ENCODE peak calls at places on chromosome 4, in nine cellular contexts. E, N, X, T, C, B, D, L and J are unnamed samples.

GRCh38 chr4:13872145-13872544 is 244.6 kb upstream of the BOD1L1 start:
- DNase-seq in X (no peak), D (no peak), N (no peak), T (no peak), L (no peak), E (no peak), C (no peak), B (no peak), J (no peak)

GRCh38 chr4:2742081-2742822 is 13.9 kb downstream of the TNIP2 start:
- DNase-seq in E (no peak), C (peak; percentile 54), N (no peak), D (no peak), B (peak; percentile 45), L (no peak), X (no peak), T (no peak), J (no peak)

GRCh38 chr4:163139048-163139447 is 27.6 kb downstream of the NAF1 start:
- DNase-seq in D (no peak), B (no peak), C (no peak), E (no peak), T (no peak), L (no peak), N (no peak), X (no peak), J (no peak)

GRCh38 chr4:6191448-6192130 is 8.8 kb downstream of the JAKMIP1 start:
- DNase-seq in E (no peak), D (no peak), N (no peak), L (no peak), T (no peak), X (no peak), C (no peak), B (no peak), J (peak; percentile 7)

GRCh38 chr4:161555689-161556660 is 607.8 kb downstream of the FSTL5 start:
- DNase-seq in E (no peak), X (no peak), T (no peak), C (no peak), B (no peak), D (no peak), L (no peak), N (no peak), J (no peak)

GRCh38 chr4:108356209-108356535 is 187.4 kb upstream of the LEF1 start:
- DNase-seq in N (no peak), X (no peak), L (no peak), B (no peak), E (no peak), C (no peak), D (no peak), T (no peak), J (no peak)

GRCh38 chr4:17577660-17578481 is 873 bp downstream of the LAP3 start:
- DNase-seq in X (no peak), T (peak; percentile 63), C (no peak), E (peak; percentile 34), B (peak; percentile 15), L (peak; percentile 78), N (peak; percentile 43), D (no peak), J (peak; percentile 75)

GRCh38 chr4:3324093-3324815 is 31.4 kb downstream of the RGS12 start:
- DNase-seq in B (no peak), E (no peak), N (no peak), L (no peak), T (no peak), D (no peak), C (no peak), X (no peak), J (no peak)

GRCh38 chr4:89482926-89483595 is 175.5 kb upstream of the GPRIN3 start:
- DNase-seq in X (no peak), E (no peak), B (no peak), T (no peak), D (no peak), C (no peak), L (no peak), N (no peak), J (no peak)

GRCh38 chr4:100805547-100805946 is 287.7 kb upstream of the EMCN start:
- DNase-seq in D (no peak), B (no peak), C (no peak), L (no peak), N (no peak), E (no peak), T (no peak), X (no peak), J (no peak)

GRCh38 chr4:139849219-139849618 is 183.6 kb downstream of the MGST2 start:
- DNase-seq in D (no peak), E (no peak), B (no peak), C (no peak), X (no peak), T (no peak), L (no peak), N (no peak), J (no peak)

GRCh38 chr4:108619372-108620100 is 840 bp upstream of the RPL34 start:
- DNase-seq in N (no peak), X (no peak), E (no peak), L (no peak), T (no peak), D (no peak), C (no peak), B (no peak), J (no peak)

GRCh38 chr4:145716200-145716599 is 36.3 kb downstream of the C4orf51 start:
- DNase-seq in T (no peak), E (no peak), N (peak; percentile 53), D (no peak), B (no peak), L (peak; percentile 53), C (no peak), X (no peak), J (no peak)

GRCh38 chr4:171846232-171846631 is 33.0 kb downstream of the GALNTL6 start:
- DNase-seq in E (no peak), B (no peak), D (no peak), C (no peak), N (peak; percentile 35), T (peak; percentile 3), X (peak; percentile 33), L (no peak), J (no peak)

GRCh38 chr4:86092684-86093083 is 267.2 kb downstream of the MAPK10 start:
- DNase-seq in B (no peak), D (no peak), L (no peak), E (no peak), T (no peak), N (peak; percentile 68), X (peak; percentile 11), C (no peak), J (no peak)

GRCh38 chr4:56861365-56861764 is 39.9 kb upstream of the SPINK2 start:
- DNase-seq in L (no peak), E (no peak), D (no peak), N (peak; percentile 7), C (no peak), X (no peak), T (no peak), B (no peak), J (no peak)

GRCh38 chr4:51932261-51932660 is 87.9 kb downstream of the LRRC66 start:
- DNase-seq in L (no peak), T (no peak), B (no peak), D (no peak), E (no peak), C (no peak), X (no peak), N (peak; percentile 35), J (peak; percentile 66)

GRCh38 chr4:122423246-122423645 is 33.3 kb downstream of the IL2 start:
- DNase-seq in X (no peak), B (no peak), C (no peak), E (no peak), T (no peak), L (no peak), N (peak; percentile 2), D (no peak), J (no peak)

GRCh38 chr4:141416219-141416618 is 195.5 kb downstream of the ZNF330 start:
- DNase-seq in N (no peak), L (no peak), X (no peak), T (no peak), C (no peak), B (no peak), D (no peak), E (no peak), J (no peak)

GRCh38 chr4:39044947-39045734 is 12.9 kb upstream of the TMEM156 start:
- DNase-seq in B (no peak), E (no peak), X (peak; percentile 11), C (no peak), N (peak; percentile 43), L (peak; percentile 52), D (no peak), T (no peak), J (no peak)

GRCh38 chr4:14168919-14169318 is 541.4 kb upstream of the BOD1L1 start:
- DNase-seq in N (peak; percentile 80), L (no peak), X (peak; percentile 39), T (no peak), E (peak; percentile 64), B (peak; percentile 44), C (no peak), D (no peak), J (peak; percentile 68)

GRCh38 chr4:168540865-168541607 is 44.2 kb downstream of the PALLD start:
- DNase-seq in D (no peak), T (no peak), N (peak; percentile 15), E (no peak), C (no peak), X (no peak), B (no peak), L (no peak), J (no peak)